ENCODE peak calls at places on chromosome 7, in seven cellular contexts. Y is AG04449, D is GM12865, Z is colonic mucosa, Q is IMR-90, P is cardiac fibroblast, O is astrocyte. I is an unnamed sample.

GRCh38 chr7:41709621-41710020 is 6.7 kb upstream of the INHBA start:
- DNase-seq in P (peak; percentile 80), Q (peak; percentile 99), O (peak; percentile 98), Z (no peak), Y (peak; percentile 89), D (no peak), I (peak; percentile 97)

GRCh38 chr7:29926761-29927160 is 62.8 kb downstream of the SCRN1 start:
- DNase-seq in Y (no peak), Q (no peak), P (no peak), D (no peak), Z (no peak), O (no peak), I (no peak)

GRCh38 chr7:40192036-40192435 is 57.2 kb downstream of the SUGCT start:
- DNase-seq in D (no peak), P (peak; percentile 44), Z (no peak), Q (peak; percentile 83), O (peak; percentile 23), Y (no peak), I (peak; percentile 81)

GRCh38 chr7:105982388-105982787 is 19.3 kb downstream of the CDHR3 start:
- DNase-seq in P (no peak), Y (no peak), Z (no peak), D (no peak), O (no peak), Q (no peak), I (no peak)

GRCh38 chr7:45920543-45921380 is at the start of gene IGFBP3:
- DNase-seq in Q (peak; percentile 69), Y (no peak), P (peak; percentile 66), D (peak; percentile 48), O (peak; percentile 64), Z (no peak), I (peak; percentile 67)

GRCh38 chr7:1859266-1860035 is 189.4 kb downstream of the ELFN1 start:
- DNase-seq in P (no peak), Y (no peak), O (no peak), D (no peak), Z (no peak), Q (no peak), I (no peak)

GRCh38 chr7:16989883-16990413 is 108.2 kb upstream of the AGR3 start:
- DNase-seq in Q (peak; percentile 80), O (peak; percentile 70), D (no peak), Z (peak; percentile 90), P (peak; percentile 98), Y (peak; percentile 37), I (peak; percentile 77)

GRCh38 chr7:41731486-41732278 is 28.8 kb upstream of the INHBA start:
- DNase-seq in Z (no peak), P (no peak), Y (no peak), O (no peak), Q (no peak), D (peak; percentile 73), I (no peak)

GRCh38 chr7:3574386-3574785 is 273.3 kb downstream of the SDK1 start:
- DNase-seq in O (no peak), D (no peak), Z (no peak), P (no peak), Q (no peak), Y (no peak), I (no peak)

GRCh38 chr7:19400771-19401254 is 255.6 kb upstream of the FERD3L start:
- DNase-seq in O (no peak), Q (no peak), P (no peak), Y (no peak), Z (no peak), D (no peak), I (no peak)

GRCh38 chr7:19403691-19404090 is 258.5 kb upstream of the FERD3L start:
- DNase-seq in O (no peak), Q (peak; percentile 32), Z (no peak), Y (no peak), P (no peak), D (no peak), I (peak; percentile 10)

GRCh38 chr7:19397917-19398316 is 252.7 kb upstream of the FERD3L start:
- DNase-seq in Q (peak; percentile 39), D (peak; percentile 29), Y (no peak), P (no peak), Z (no peak), O (peak; percentile 26), I (peak; percentile 45)

GRCh38 chr7:19404912-19405329 is 259.7 kb upstream of the FERD3L start:
- DNase-seq in D (no peak), P (peak; percentile 92), Z (no peak), O (peak; percentile 100), Q (peak; percentile 99), Y (peak; percentile 97), I (peak; percentile 100)

DNA sequence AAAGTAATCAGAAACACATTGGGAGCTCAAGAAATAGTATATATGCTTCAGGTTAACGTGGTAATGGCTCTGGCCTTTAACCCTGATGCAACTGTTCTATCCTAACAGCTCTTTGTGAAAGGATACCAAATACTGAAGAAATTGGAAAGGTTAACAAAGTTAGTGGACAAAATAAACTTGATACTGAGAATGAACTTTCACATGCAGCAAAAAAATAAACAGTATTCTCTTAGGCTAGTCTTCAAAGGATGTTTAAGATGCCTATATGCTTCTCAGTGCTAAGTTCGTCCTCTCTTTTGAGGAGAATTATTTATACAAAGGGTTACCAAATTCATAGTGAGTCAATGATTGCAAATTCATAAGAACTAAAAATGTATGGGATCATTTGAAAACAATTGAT is 256.2 kb upstream of the FERD3L start:
- DNase-seq in P (no peak), Y (no peak), Z (no peak), D (no peak), O (no peak), Q (peak; percentile 62), I (peak; percentile 32)
- TF ChIP-seq CTCF in P (no peak), Y (no peak), Z (no peak), D (no peak), O (no peak), Q (no peak), I (no peak)

DNA sequence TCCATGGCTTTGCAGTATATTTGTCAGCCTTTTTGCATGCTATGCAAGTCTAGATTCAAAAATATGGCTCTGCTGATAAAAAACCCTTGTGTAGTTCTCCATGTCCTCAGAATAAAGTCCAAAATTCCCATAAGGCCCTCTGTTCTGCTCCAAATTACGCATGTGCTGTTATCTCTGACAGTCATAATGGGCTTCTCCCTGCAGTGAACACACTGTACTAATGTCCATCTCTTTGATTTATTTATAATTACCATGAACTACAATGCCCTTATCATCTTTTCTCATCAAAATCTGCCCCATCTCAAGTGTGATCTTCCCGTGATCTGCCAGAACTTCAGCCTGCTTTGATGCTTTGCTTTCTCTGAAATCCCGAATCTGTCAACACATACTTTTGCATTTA is 87.7 kb downstream of the TSPAN12 start:
- DNase-seq in Y (no peak), O (no peak), P (no peak), Z (no peak), D (no peak), Q (no peak), I (no peak)
- TF ChIP-seq CTCF in Y (no peak), O (no peak), P (no peak), Z (no peak), D (no peak), Q (no peak), I (no peak)

GRCh38 chr7:155543926-155544325 is 2.4 kb downstream of the CNPY1 start:
- DNase-seq in Z (no peak), D (no peak), Y (no peak), P (no peak), Q (no peak), O (no peak), I (no peak)

GRCh38 chr7:155547161-155547791 is 917 bp upstream of the CNPY1 start:
- DNase-seq in D (no peak), P (no peak), Z (no peak), Y (no peak), Q (no peak), O (no peak), I (no peak)

GRCh38 chr7:155544485-155544884 is 1.9 kb downstream of the CNPY1 start:
- DNase-seq in Y (no peak), Q (no peak), P (no peak), O (no peak), Z (no peak), D (no peak), I (no peak)

GRCh38 chr7:155543011-155543881 is 3.1 kb downstream of the CNPY1 start:
- DNase-seq in D (no peak), Z (no peak), P (peak; percentile 12), O (peak; percentile 12), Q (peak; percentile 5), Y (peak; percentile 3), I (no peak)

DNA sequence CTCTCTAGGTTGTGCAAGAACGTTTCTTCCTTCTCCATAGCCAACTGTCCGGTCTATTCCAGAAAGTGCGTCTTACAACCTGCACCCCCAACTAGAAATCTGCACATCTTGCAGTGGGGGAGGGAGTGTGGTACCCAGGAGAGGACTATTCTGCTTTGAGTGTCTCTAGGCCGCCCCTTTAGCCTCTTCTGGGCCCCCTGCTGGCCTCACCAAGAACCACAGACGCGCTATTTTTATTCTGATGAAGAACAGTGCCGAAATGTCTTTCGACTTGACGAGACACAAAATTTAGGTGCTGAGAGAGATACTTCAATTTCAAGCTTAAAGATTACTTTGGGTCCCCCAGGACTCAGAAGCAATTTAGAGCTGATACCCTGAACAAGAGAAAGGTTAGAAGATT is 1.0 kb downstream of the CNPY1 start:
- DNase-seq in Z (no peak), P (no peak), Q (no peak), Y (no peak), D (no peak), O (no peak), I (no peak)
- TF ChIP-seq CTCF in Z (no peak), P (no peak), Q (peak; percentile 6), Y (no peak), D (no peak), O (no peak), I (no peak)

GRCh38 chr7:18179058-18179457 is 151.4 kb upstream of the PRPS1L1 start:
- DNase-seq in Z (no peak), Y (no peak), O (peak; percentile 9), D (peak; percentile 5), P (no peak), Q (no peak), I (peak; percentile 27)

GRCh38 chr7:18175801-18176450 is 148.3 kb upstream of the PRPS1L1 start:
- DNase-seq in Z (no peak), D (no peak), P (peak; percentile 37), O (peak; percentile 38), Q (no peak), Y (no peak), I (peak; percentile 54)

GRCh38 chr7:18180685-18181084 is 153.0 kb upstream of the PRPS1L1 start:
- DNase-seq in P (no peak), D (no peak), Q (no peak), Z (no peak), Y (no peak), O (no peak), I (no peak)

GRCh38 chr7:18177129-18177814 is 149.6 kb upstream of the PRPS1L1 start:
- DNase-seq in P (no peak), Y (no peak), D (no peak), Z (no peak), Q (no peak), O (no peak), I (no peak)

DNA sequence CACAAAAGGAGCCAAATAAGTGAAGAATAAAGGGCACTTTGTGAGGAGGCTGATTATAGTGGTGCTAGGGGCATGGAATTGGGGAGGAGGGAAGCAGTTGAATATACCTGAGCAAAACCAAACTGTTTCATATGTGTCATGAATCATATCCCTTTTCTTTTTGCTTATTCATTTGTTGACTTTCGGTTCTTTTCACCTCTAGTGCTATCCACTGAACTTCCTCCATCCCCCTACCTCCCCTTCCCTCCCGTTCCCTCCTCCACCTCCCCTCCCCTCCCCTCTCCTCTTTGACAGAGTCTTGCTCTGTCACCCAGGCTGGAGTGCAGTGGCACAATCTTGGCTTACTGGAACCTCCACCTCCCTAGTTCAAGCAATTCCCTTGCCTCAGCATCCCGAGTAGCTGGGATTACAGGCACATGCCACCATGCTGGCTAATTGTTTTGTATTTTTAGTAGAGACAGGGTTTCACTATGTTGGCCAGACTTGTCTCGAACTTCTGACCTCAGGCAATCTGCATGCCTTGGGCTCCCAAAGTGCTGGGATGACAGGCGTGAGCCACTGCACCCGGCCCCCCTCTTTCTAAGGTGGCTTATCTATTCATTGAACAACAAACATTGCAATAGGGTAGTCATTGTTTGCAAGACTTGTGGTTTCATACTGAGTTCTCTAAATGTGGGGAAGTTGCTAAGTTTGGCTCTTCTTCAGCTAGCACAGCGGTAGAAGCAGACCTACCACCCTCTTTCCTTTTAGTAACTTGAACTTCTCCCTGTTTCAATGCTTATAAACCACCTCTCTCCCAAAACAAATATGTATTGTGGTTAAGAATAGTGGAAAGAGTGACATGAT is 150.4 kb upstream of the PRPS1L1 start:
- DNase-seq in P (peak; percentile 55), Z (no peak), Q (no peak), O (peak; percentile 77), Y (no peak), D (peak; percentile 73), I (peak; percentile 81)
- TF ChIP-seq CTCF in P (no peak), Z (no peak), Q (no peak), O (no peak), Y (no peak), D (no peak), I (no peak)

I was measured in fibroblast of lung.